ENCODE peak calls at places on chromosomes 16 and 17, in nine cellular contexts. S is type B pancreatic cell; M is activated naive CD4-positive, alpha-beta T cell treated with Interleukin-2 at 50 U/mL for 16 hours; F is H54; Q is erythroblast; W is stimulated activated CD4-positive, alpha-beta T cell treated with anti-CD3 and anti-CD28 coated beads, Interleukin-4, amount 100 ng/mL, for 24 hours; R is T1000; Y is lower leg skin; Z is left colon. N is an unnamed sample.

GRCh38 chr17:6475411-6475810 is 31.2 kb downstream of the PIMREG start:
- DNase-seq in M (no peak), Q (no peak), Y (no peak), R (no peak), F (no peak), S (no peak), W (no peak), Z (no peak), N (no peak)

GRCh38 chr16:714558-715447 is at the start of gene METRN:
- DNase-seq in Q (peak), Z (peak), R (peak), S (peak), M (peak), W (peak), Y (peak), F (peak), N (no peak)

GRCh38 chr17:61837175-61838051 is 25.9 kb downstream of the BRIP1 start:
- DNase-seq in R (peak), Y (no peak), S (no peak), F (peak), M (peak), Q (peak), Z (peak), W (peak), N (no peak)

GRCh38 chr16:20976568-20976967 is 76.0 kb downstream of the LYRM1 start:
- DNase-seq in F (no peak), M (no peak), R (no peak), S (no peak), Y (no peak), Z (no peak), W (no peak), Q (no peak), N (no peak)

GRCh38 chr17:2468270-2468669 is 43.4 kb downstream of the METTL16 start:
- DNase-seq in F (no peak), W (no peak), S (no peak), Y (no peak), Q (no peak), Z (no peak), M (no peak), R (no peak), N (no peak)

GRCh38 chr16:75385507-75386152 is 47.7 kb downstream of the CFDP1 start:
- DNase-seq in Z (no peak), F (no peak), M (no peak), W (peak), Y (peak), R (no peak), Q (peak), S (no peak), N (peak)

GRCh38 chr17:67139784-67140665 is 95.7 kb downstream of the CACNG1 start:
- DNase-seq in Z (no peak), Q (peak), S (no peak), Y (no peak), R (no peak), W (no peak), F (peak), M (no peak), N (no peak)

GRCh38 chr17:72665841-72666518 is 426.5 kb downstream of the SLC39A11 start:
- DNase-seq in R (no peak), Y (no peak), M (no peak), Q (no peak), W (no peak), Z (no peak), S (no peak), F (no peak), N (no peak)

GRCh38 chr16:27179500-27180072 is 23.7 kb upstream of the KDM8 start:
- DNase-seq in M (peak), S (peak), Q (peak), Z (peak), Y (peak), R (no peak), F (peak), W (peak), N (peak)

GRCh38 chr17:74305865-74306654 is 20.0 kb upstream of the KIF19 start:
- DNase-seq in R (no peak), Q (peak), S (no peak), Z (no peak), W (no peak), F (no peak), M (no peak), Y (no peak), N (no peak)

GRCh38 chr16:29990033-29990432 is 5.4 kb downstream of the HIRIP3 start:
- DNase-seq in S (no peak), R (no peak), Y (no peak), M (no peak), Q (no peak), Z (no peak), W (no peak), F (no peak), N (no peak)

N was measured in SIG-M5.